ENCODE peak calls at places on chromosome 19, in six cellular contexts. B, L, O, D, I and V are unnamed samples.

GRCh38 chr19:42233106-42233505 is 9.3 kb downstream of the GSK3A start:
- DNase-seq in D (no peak), I (no peak), L (no peak), B (no peak), O (no peak), V (no peak)

GRCh38 chr19:44552324-44552723 is 22.8 kb upstream of the CEACAM20 start:
- DNase-seq in O (no peak), D (peak), L (peak), B (no peak), I (no peak), V (peak)

GRCh38 chr19:40555978-40556689 is 20.5 kb upstream of the SHKBP1 start:
- DNase-seq in I (no peak), B (no peak), D (no peak), L (no peak), O (no peak), V (no peak)

GRCh38 chr19:50974702-50975555 is 5.5 kb upstream of the KLK6 start:
- DNase-seq in L (no peak), I (no peak), D (no peak), B (no peak), O (no peak), V (no peak)

GRCh38 chr19:11264452-11265176 is 2.3 kb upstream of the DOCK6 start:
- DNase-seq in I (no peak), O (no peak), L (no peak), D (no peak), B (no peak), V (no peak)

GRCh38 chr19:29714371-29714952 is 599 bp downstream of the C19orf12 start:
- DNase-seq in B (peak), L (no peak), D (no peak), O (no peak), I (no peak), V (no peak)

GRCh38 chr19:49515767-49516166 is 3.3 kb downstream of the FCGRT start:
- DNase-seq in L (peak), I (no peak), B (no peak), D (no peak), O (no peak), V (no peak)

GRCh38 chr19:17953869-17954268 is 13.0 kb upstream of the KCNN1 start:
- DNase-seq in I (no peak), B (no peak), O (no peak), L (no peak), D (no peak), V (no peak)

GRCh38 chr19:45581576-45581975 is 3.0 kb downstream of the OPA3 start:
- DNase-seq in L (no peak), D (no peak), I (no peak), O (no peak), B (no peak), V (no peak)

GRCh38 chr19:36916991-36917390 is 859 bp downstream of the ZNF568 start:
- DNase-seq in B (no peak), I (no peak), L (peak), D (peak), O (no peak), V (no peak)

GRCh38 chr19:51531349-51532315 is at the start of gene SIGLEC6:
- DNase-seq in O (peak), I (no peak), B (no peak), L (no peak), D (no peak), V (no peak)

GRCh38 chr19:43574424-43575155 is 737 bp downstream of the XRCC1 start:
- DNase-seq in I (no peak), D (peak), O (no peak), L (peak), B (no peak), V (no peak)

GRCh38 chr19:10544242-10544752 is 593 bp downstream of the ATG4D start:
- DNase-seq in D (peak), B (peak), O (no peak), I (no peak), L (no peak), V (peak)

GRCh38 chr19:11506101-11506555 is 489 bp upstream of the ZNF653 start:
- DNase-seq in O (no peak), D (no peak), L (no peak), B (no peak), I (no peak), V (no peak)

GRCh38 chr19:19451429-19452240 is 46.2 kb downstream of the GATAD2A start:
- DNase-seq in B (no peak), O (no peak), L (no peak), D (no peak), I (no peak), V (no peak)

GRCh38 chr19:42323473-42323851 is 2.0 kb upstream of the MEGF8 start:
- DNase-seq in I (no peak), D (no peak), O (no peak), B (no peak), L (no peak), V (no peak)

GRCh38 chr19:21094347-21095025 is 12.5 kb downstream of the ZNF714 start:
- DNase-seq in B (no peak), O (no peak), L (no peak), D (no peak), I (no peak), V (no peak)

GRCh38 chr19:55705972-55706371 is 30.9 kb downstream of the EPN1 start:
- DNase-seq in D (no peak), O (no peak), L (no peak), B (no peak), I (no peak), V (no peak)

GRCh38 chr19:50461066-50461875 is 15.0 kb upstream of the EMC10 start:
- DNase-seq in O (peak), L (peak), B (no peak), D (peak), I (peak), V (peak)

GRCh38 chr19:44903602-44904425 is 1.8 kb upstream of the APOE start:
- DNase-seq in D (peak), I (no peak), L (peak), B (peak), O (no peak), V (peak)

GRCh38 chr19:48614436-48615144 is at the start of gene FAM83E:
- DNase-seq in O (no peak), D (peak), I (no peak), L (no peak), B (peak), V (no peak)

GRCh38 chr19:45901912-45902650 is at the start of gene MYPOP:
- DNase-seq in O (no peak), D (peak), B (no peak), L (no peak), I (no peak), V (no peak)

GRCh38 chr19:5484398-5485285 is 29.4 kb downstream of the ZNRF4 start:
- DNase-seq in L (peak), D (no peak), O (no peak), B (no peak), I (no peak), V (peak)

GRCh38 chr19:28864577-28865042 is 348.3 kb downstream of the UQCRFS1 start:
- DNase-seq in D (no peak), I (no peak), L (no peak), B (no peak), O (no peak), V (peak)

GRCh38 chr19:2100719-2101061 is 4.0 kb downstream of the IZUMO4 start:
- DNase-seq in D (no peak), B (no peak), I (no peak), L (no peak), O (no peak), V (no peak)

GRCh38 chr19:18470153-18470552 is 32.2 kb upstream of the ISYNA1 start:
- DNase-seq in O (no peak), B (no peak), D (peak), L (no peak), I (no peak), V (no peak)

GRCh38 chr19:38547446-38547845 is 70.3 kb downstream of the MAP4K1 start:
- DNase-seq in D (no peak), O (no peak), B (no peak), I (no peak), L (no peak), V (no peak)

GRCh38 chr19:2038284-2039081 is 12.6 kb downstream of the MKNK2 start:
- DNase-seq in O (no peak), B (peak), I (no peak), L (no peak), D (no peak), V (no peak)

GRCh38 chr19:31890230-31890629 is 455.2 kb upstream of the ZNF507 start:
- DNase-seq in I (no peak), B (no peak), D (no peak), L (no peak), O (no peak), V (no peak)